ENCODE peak calls at places on chromosomes 3 and 15, in four cellular contexts. Y, P, T and J are unnamed samples.

GRCh38 chr3:100971776-100972175 is 21.4 kb downstream of the ABI3BP start:
- DNase-seq in T (no peak), P (no peak), Y (no peak), J (no peak)

GRCh38 chr3:112736802-112737566 is 96.0 kb upstream of the CCDC80 start:
- DNase-seq in P (no peak), T (no peak), Y (no peak), J (no peak)

GRCh38 chr3:31106912-31107311 is 212.5 kb upstream of the GADL1 start:
- DNase-seq in Y (no peak), T (no peak), P (no peak), J (no peak)

GRCh38 chr3:70360985-70361384 is 48.5 kb upstream of the MDFIC2 start:
- DNase-seq in Y (no peak), P (peak; percentile 54), T (no peak), J (no peak)

GRCh38 chr3:41000471-41000870 is 198.8 kb upstream of the CTNNB1 start:
- DNase-seq in T (no peak), Y (no peak), P (no peak), J (peak; percentile 14)

GRCh38 chr3:101890716-101891115 is 41.4 kb downstream of the NFKBIZ start:
- DNase-seq in T (no peak), Y (no peak), P (no peak), J (no peak)

GRCh38 chr3:169116056-169116693 is 547.3 kb downstream of the MECOM start:
- DNase-seq in P (no peak), Y (no peak), T (no peak), J (no peak)

GRCh38 chr15:90352109-90352893 is at the start of gene ZNF774:
- DNase-seq in T (peak; percentile 84), P (peak; percentile 96), Y (peak; percentile 96), J (peak; percentile 72)

GRCh38 chr15:74038707-74039655 is 43.4 kb downstream of the GOLGA6A start:
- DNase-seq in P (no peak), Y (no peak), T (no peak), J (no peak)

GRCh38 chr15:101052681-101053121 is 133.5 kb downstream of the LRRK1 start:
- DNase-seq in Y (peak; percentile 60), P (no peak), T (no peak), J (no peak)

GRCh38 chr3:171195686-171196085 is 169.2 kb upstream of the SLC2A2 start:
- DNase-seq in T (no peak), P (no peak), Y (no peak), J (no peak)

GRCh38 chr3:117912352-117912751 is 1122.3 kb downstream of the IGSF11 start:
- DNase-seq in P (no peak), Y (no peak), T (no peak), J (no peak)

GRCh38 chr3:122350814-122351418 is 25.9 kb downstream of the CSTA start:
- DNase-seq in P (no peak), T (no peak), Y (no peak), J (no peak)

GRCh38 chr15:98954411-98954810 is 53.2 kb downstream of the PGPEP1L start:
- DNase-seq in T (peak; percentile 84), Y (peak; percentile 96), P (no peak), J (peak; percentile 82)

GRCh38 chr3:151214459-151214858 is 11.4 kb upstream of the GPR171 start:
- DNase-seq in Y (no peak), T (no peak), P (no peak), J (no peak)

GRCh38 chr15:52730163-52730562 is 51.0 kb upstream of the ATOSA start:
- DNase-seq in T (no peak), P (peak; percentile 35), Y (no peak), J (no peak)

GRCh38 chr15:60757831-60758570 is 279.1 kb upstream of the ICE2 start:
- DNase-seq in T (no peak), Y (peak; percentile 67), P (no peak), J (no peak)

GRCh38 chr3:184608209-184608608 is 46.6 kb downstream of the EPHB3 start:
- DNase-seq in P (no peak), Y (peak; percentile 7), T (no peak), J (no peak)

GRCh38 chr3:14507345-14507741 is 32.8 kb downstream of the GRIP2 start:
- DNase-seq in Y (peak; percentile 57), P (peak; percentile 27), T (no peak), J (no peak)

GRCh38 chr15:53520867-53521525 is 238.5 kb downstream of the WDR72 start:
- DNase-seq in P (no peak), T (no peak), Y (no peak), J (no peak)

GRCh38 chr15:88342666-88343065 is 86.1 kb upstream of the NTRK3 start:
- DNase-seq in P (no peak), T (no peak), Y (no peak), J (no peak)

GRCh38 chr15:36401586-36401966 is 177.8 kb upstream of the CDIN1 start:
- DNase-seq in T (no peak), P (no peak), Y (no peak), J (no peak)

GRCh38 chr3:38479431-38480092 is 16.6 kb upstream of the EXOG start:
- DNase-seq in Y (peak; percentile 83), P (peak; percentile 66), T (no peak), J (no peak)

GRCh38 chr3:194946091-194946490 is 260.4 kb downstream of the FAM43A start:
- DNase-seq in T (no peak), P (no peak), Y (no peak), J (no peak)

GRCh38 chr3:31252216-31253185 is 280.2 kb upstream of the STT3B start:
- DNase-seq in P (no peak), Y (no peak), T (no peak), J (no peak)

GRCh38 chr3:141426404-141427034 is 58.2 kb downstream of the ZBTB38 start:
- DNase-seq in Y (peak; percentile 95), T (no peak), P (peak; percentile 75), J (peak; percentile 79)

GRCh38 chr15:67859331-67859946 is 19.6 kb upstream of the RNU6-1 start:
- DNase-seq in Y (no peak), P (peak; percentile 60), T (no peak), J (no peak)

GRCh38 chr3:7309707-7310106 is 448.8 kb downstream of the GRM7 start:
- DNase-seq in P (no peak), Y (peak; percentile 74), T (no peak), J (no peak)

GRCh38 chr15:39579487-39580116 is 1.3 kb upstream of the THBS1 start:
- DNase-seq in P (peak; percentile 88), Y (peak; percentile 91), T (no peak), J (no peak)
- H3K27ac ChIP-seq in P (peak overlapping the region; percentile 87), Y (peak overlapping the region; percentile 89), T (peak overlapping the region; percentile 83), J (peak overlapping the region; percentile 47)

GRCh38 chr15:26352909-26353308 is 420.0 kb downstream of the GABRB3 start:
- DNase-seq in T (no peak), P (no peak), Y (no peak), J (no peak)

GRCh38 chr15:26355671-26356070 is 417.2 kb downstream of the GABRB3 start:
- DNase-seq in P (no peak), T (no peak), Y (no peak), J (no peak)

GRCh38 chr15:26357653-26358052 is 415.2 kb downstream of the GABRB3 start:
- DNase-seq in P (no peak), T (no peak), Y (no peak), J (no peak)

GRCh38 chr15:26352406-26352805 is 420.5 kb downstream of the GABRB3 start:
- DNase-seq in P (no peak), Y (no peak), T (no peak), J (no peak)
- H3K9me3 ChIP-seq in P (no peaks in the 10 kb centered on the region), Y (no peaks in the 10 kb centered on the region), T (no peaks in the 10 kb centered on the region), J (no peaks in the 10 kb centered on the region)

GRCh38 chr15:85999658-86000057 is 80.0 kb upstream of the AGBL1 start:
- DNase-seq in Y (no peak), P (no peak), T (no peak), J (no peak)
- H3K4me1 ChIP-seq in Y (no peaks in the 10 kb centered on the region), P (no peaks in the 10 kb centered on the region), T (no peaks in the 10 kb centered on the region), J (no peaks in the 10 kb centered on the region)

GRCh38 chr3:52912885-52913731 is 15.8 kb upstream of the STIMATE start:
- DNase-seq in P (no peak), T (no peak), Y (no peak), J (no peak)
- H3K27ac ChIP-seq in P (no peak overlapping the region), T (no peak overlapping the region), Y (no peak overlapping the region), J (no peak overlapping the region)

GRCh38 chr15:50302581-50302980 is 37.1 kb upstream of the HDC start:
- DNase-seq in P (no peak), Y (no peak), T (no peak), J (no peak)
- H3K9me3 ChIP-seq in P (peaks cover 10% of the 10 kb centered on the region), Y (no peaks in the 10 kb centered on the region), T (no peaks in the 10 kb centered on the region), J (no peaks in the 10 kb centered on the region)